ENCODE peak calls at places on chromosome 19, in six cellular contexts. One of them, this sample, is unnamed.
A peak's percentile ranks its signal among the peaks of the same experiment; 100 is the strongest.

GRCh38 chr19:17159466-17160393 is 55.4 kb upstream of the USE1 start:
- DNase-seq in osteoblast: peak; percentile 65
- DNase-seq in heart left ventricle: no peak
- DNase-seq in testis: no peak
- DNase-seq in neural progenitor cell: no peak
- DNase-seq in IMR-90: peak; percentile 6
- DNase-seq in this sample: peak; percentile 88

GRCh38 chr19:57978586-57979289 is 4.4 kb upstream of the C19orf18 start:
- DNase-seq in testis: no peak
- DNase-seq in neural progenitor cell: no peak
- DNase-seq in osteoblast: no peak
- DNase-seq in heart left ventricle: no peak
- DNase-seq in IMR-90: no peak
- DNase-seq in this sample: no peak

GRCh38 chr19:33040994-33041827 is 23.5 kb downstream of the RHPN2 start:
- DNase-seq in IMR-90: no peak
- DNase-seq in neural progenitor cell: no peak
- DNase-seq in heart left ventricle: no peak
- DNase-seq in testis: no peak
- DNase-seq in osteoblast: peak; percentile 43
- DNase-seq in this sample: no peak

GRCh38 chr19:7947939-7948338 is 4.5 kb upstream of the TIMM44 start:
- DNase-seq in IMR-90: peak; percentile 69
- DNase-seq in osteoblast: no peak
- DNase-seq in neural progenitor cell: no peak
- DNase-seq in testis: no peak
- DNase-seq in heart left ventricle: peak; percentile 20
- DNase-seq in this sample: no peak

GRCh38 chr19:33402421-33403220 is 29.1 kb downstream of the CEBPG start:
- DNase-seq in osteoblast: peak; percentile 90
- DNase-seq in heart left ventricle: peak; percentile 57
- DNase-seq in neural progenitor cell: no peak
- DNase-seq in testis: no peak
- DNase-seq in IMR-90: no peak
- DNase-seq in this sample: peak; percentile 76

GRCh38 chr19:45218426-45218825 is 26.8 kb downstream of the EXOC3L2 start:
- DNase-seq in heart left ventricle: no peak
- DNase-seq in neural progenitor cell: no peak
- DNase-seq in testis: no peak
- DNase-seq in osteoblast: no peak
- DNase-seq in IMR-90: no peak
- DNase-seq in this sample: no peak

GRCh38 chr19:12365372-12366162 is at the start of gene ZNF442:
- DNase-seq in testis: peak; percentile 98
- DNase-seq in heart left ventricle: peak; percentile 94
- DNase-seq in IMR-90: peak; percentile 93
- DNase-seq in osteoblast: peak; percentile 99
- DNase-seq in neural progenitor cell: peak; percentile 100
- DNase-seq in this sample: peak; percentile 96

GRCh38 chr19:33325920-33326319 is 23.6 kb upstream of the CEBPA start:
- DNase-seq in testis: no peak
- DNase-seq in osteoblast: no peak
- DNase-seq in neural progenitor cell: no peak
- DNase-seq in IMR-90: no peak
- DNase-seq in heart left ventricle: no peak
- DNase-seq in this sample: no peak

GRCh38 chr19:24140099-24140498 is 53.1 kb downstream of the ZNF254 start:
- DNase-seq in IMR-90: peak; percentile 96
- DNase-seq in osteoblast: no peak
- DNase-seq in testis: no peak
- DNase-seq in neural progenitor cell: no peak
- DNase-seq in heart left ventricle: no peak
- DNase-seq in this sample: no peak

DNA sequence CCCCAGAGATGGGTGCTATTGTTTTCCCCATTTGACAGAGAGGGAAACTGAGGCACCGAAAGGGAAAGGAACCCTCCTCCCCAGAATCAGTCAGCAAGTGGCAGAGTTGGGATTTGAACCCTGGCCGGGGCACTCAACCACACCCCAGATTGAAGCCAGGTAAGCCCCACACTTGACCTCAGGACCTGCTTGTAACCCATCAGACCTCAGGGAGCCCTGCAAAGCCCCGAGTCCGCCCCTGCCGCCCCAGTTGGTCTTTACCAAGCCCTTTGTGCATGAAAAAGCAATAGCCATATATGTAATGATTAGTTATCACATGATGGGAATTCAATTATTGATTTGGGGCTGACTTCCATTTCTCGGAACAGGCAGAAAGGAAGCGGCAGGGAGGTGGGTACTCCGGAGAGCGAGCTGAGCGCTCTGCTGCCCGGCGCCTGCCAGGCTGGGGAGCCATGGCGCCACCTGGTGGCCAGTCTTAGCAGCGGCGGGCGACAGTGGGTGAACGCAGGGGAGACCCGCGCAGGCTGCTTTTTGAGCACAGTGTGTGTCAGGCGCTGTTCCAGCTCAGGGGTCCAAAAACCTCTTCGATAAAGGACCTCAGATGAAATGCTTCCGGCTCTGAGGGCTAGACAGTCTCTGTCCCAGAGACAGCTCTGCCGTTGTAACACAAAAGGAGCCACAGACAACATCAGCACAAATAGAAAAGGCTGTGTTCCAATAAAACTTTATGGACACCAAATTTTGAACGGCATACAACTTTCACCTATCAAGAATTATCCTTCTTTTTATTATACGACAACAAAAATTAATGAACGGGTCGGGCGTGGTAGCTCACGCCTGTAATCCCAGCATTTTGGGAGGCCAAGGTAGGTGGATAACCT is 82.9 kb upstream of the CACNA1A start:
- DNase-seq in heart left ventricle: peak; percentile 87
- DNase-seq in neural progenitor cell: peak; percentile 84
- DNase-seq in testis: peak; percentile 82
- DNase-seq in IMR-90: peak; percentile 41
- DNase-seq in osteoblast: peak; percentile 92
- DNase-seq in this sample: peak; percentile 91
- H3K27me3 ChIP-seq in heart left ventricle: peaks cover 5% of the 10 kb centered on the region
- H3K27me3 ChIP-seq in neural progenitor cell: peaks cover 12% of the 10 kb centered on the region
- H3K27me3 ChIP-seq in testis: no peaks in the 10 kb centered on the region
- H3K27me3 ChIP-seq in IMR-90: peaks cover 5% of the 10 kb centered on the region
- H3K27me3 ChIP-seq in osteoblast: peaks cover 3% of the 10 kb centered on the region
- H3K27me3 ChIP-seq in this sample: no peaks in the 10 kb centered on the region

DNA sequence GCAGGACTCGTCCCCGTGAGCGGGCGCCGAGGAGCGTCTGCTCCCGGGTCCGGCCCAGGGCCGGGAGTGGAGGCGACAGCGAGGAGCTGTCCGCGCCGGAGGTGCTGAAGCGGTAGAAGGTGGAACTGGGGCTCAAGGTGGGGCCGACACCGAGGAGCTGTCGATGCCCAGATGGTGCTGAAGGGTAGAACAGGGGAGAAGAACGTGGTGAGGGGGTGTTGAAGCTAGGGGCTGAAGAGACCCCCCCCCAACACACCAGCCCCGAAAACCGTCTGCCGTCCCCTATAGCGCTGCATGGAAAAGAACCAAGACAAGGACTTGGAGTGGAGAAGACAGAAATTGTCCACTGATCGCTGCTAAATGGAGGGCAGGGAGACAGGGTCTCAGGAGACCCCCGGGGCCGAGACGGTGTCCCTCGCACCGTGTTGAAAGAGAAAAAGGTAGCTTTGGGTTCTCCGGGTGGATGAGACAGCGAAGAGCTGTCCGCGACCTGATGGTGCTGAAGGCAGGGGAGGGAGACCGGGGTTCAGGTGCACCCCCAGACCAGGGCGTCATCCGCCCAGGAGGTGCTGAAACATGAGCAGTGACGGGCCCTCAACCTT is 7.1 kb upstream of the PDE4C start:
- DNase-seq in heart left ventricle: peak; percentile 69
- DNase-seq in testis: peak; percentile 59
- DNase-seq in IMR-90: peak; percentile 39
- DNase-seq in osteoblast: peak; percentile 95
- DNase-seq in neural progenitor cell: peak; percentile 96
- DNase-seq in this sample: peak; percentile 98
- H3K36me3 ChIP-seq in heart left ventricle: no peaks in the 10 kb centered on the region
- H3K36me3 ChIP-seq in testis: no peaks in the 10 kb centered on the region
- H3K36me3 ChIP-seq in IMR-90: no peaks in the 10 kb centered on the region
- H3K36me3 ChIP-seq in osteoblast: no peaks in the 10 kb centered on the region
- H3K36me3 ChIP-seq in neural progenitor cell: no peaks in the 10 kb centered on the region
- H3K36me3 ChIP-seq in this sample: no peaks in the 10 kb centered on the region

DNA sequence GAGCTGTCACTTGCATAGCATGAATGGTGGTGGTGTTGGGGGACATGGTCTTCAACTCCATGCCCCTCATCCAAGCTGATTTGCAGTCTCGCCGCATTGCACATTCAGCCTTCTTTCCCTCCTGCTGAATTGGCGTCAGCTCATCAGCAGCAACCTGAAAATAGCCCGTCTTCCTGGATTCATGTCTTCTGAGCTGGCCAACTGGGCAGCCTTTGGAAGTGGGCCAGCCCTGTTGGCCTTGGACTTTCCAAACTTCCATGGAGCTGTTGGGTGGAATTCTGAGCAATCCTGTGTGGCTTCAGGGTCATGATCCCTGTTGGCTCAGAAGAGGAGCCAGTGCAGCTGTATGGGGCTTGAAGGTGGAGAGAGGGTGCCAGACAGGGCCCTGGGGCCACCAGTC is 68.8 kb downstream of the ZNF536 start:
- DNase-seq in heart left ventricle: no peak
- DNase-seq in neural progenitor cell: no peak
- DNase-seq in IMR-90: no peak
- DNase-seq in testis: no peak
- DNase-seq in osteoblast: no peak
- DNase-seq in this sample: no peak
- H3K27me3 ChIP-seq in heart left ventricle: no peaks in the 10 kb centered on the region
- H3K27me3 ChIP-seq in neural progenitor cell: no peaks in the 10 kb centered on the region
- H3K27me3 ChIP-seq in IMR-90: no peaks in the 10 kb centered on the region
- H3K27me3 ChIP-seq in testis: no peaks in the 10 kb centered on the region
- H3K27me3 ChIP-seq in osteoblast: no peaks in the 10 kb centered on the region
- H3K27me3 ChIP-seq in this sample: no peaks in the 10 kb centered on the region

DNA sequence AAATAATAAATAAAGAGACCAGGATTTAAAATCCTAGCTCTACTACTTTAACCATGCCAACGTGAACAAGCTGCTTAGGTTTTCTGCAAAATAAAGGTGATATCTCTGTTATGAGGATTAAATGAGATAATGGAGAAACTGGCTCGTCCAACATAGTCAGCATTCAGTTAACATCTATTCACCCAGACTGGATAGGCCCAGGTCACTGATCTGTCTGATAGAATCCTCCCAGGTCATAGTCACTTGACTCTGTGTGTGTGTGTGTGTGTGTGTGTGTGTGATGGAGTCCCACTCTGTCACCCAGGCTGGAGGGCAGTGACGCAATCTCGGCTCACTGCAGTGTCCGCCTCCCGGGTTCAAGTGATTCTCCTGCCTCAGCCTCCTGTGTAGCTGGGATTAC is 12.9 kb upstream of the RAB8A start:
- DNase-seq in testis: no peak
- DNase-seq in IMR-90: no peak
- DNase-seq in osteoblast: no peak
- DNase-seq in heart left ventricle: no peak
- DNase-seq in neural progenitor cell: no peak
- DNase-seq in this sample: no peak
- H3K36me3 ChIP-seq in testis: no peaks in the 10 kb centered on the region
- H3K36me3 ChIP-seq in IMR-90: peaks cover 80% of the 10 kb centered on the region
- H3K36me3 ChIP-seq in osteoblast: peaks cover 98% of the 10 kb centered on the region
- H3K36me3 ChIP-seq in heart left ventricle: peaks cover 100% of the 10 kb centered on the region
- H3K36me3 ChIP-seq in neural progenitor cell: peaks cover 9% of the 10 kb centered on the region
- H3K36me3 ChIP-seq in this sample: peaks cover 41% of the 10 kb centered on the region

DNA sequence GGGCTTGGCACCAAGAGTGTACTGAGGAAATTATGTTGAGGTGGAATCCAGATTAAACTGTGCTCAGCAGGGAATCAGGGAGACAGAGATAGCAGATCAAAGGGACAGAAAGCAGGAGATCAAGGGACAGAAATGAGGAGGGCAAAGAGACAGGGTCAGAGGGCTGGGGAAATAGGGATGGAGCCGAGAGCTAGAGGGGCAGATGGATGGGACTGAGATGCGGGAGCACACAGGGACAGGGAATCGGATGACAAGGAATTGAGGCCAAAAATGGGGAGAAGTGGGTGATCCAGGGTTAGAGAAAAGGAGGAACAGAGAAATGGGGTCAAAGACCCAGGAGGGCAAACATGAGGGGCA is 6.1 kb downstream of the ERFL start:
- DNase-seq in IMR-90: no peak
- DNase-seq in osteoblast: no peak
- DNase-seq in neural progenitor cell: no peak
- DNase-seq in testis: no peak
- DNase-seq in heart left ventricle: no peak
- DNase-seq in this sample: peak; percentile 69
- H3K27me3 ChIP-seq in IMR-90: peaks cover 85% of the 10 kb centered on the region
- H3K27me3 ChIP-seq in osteoblast: peaks cover 23% of the 10 kb centered on the region
- H3K27me3 ChIP-seq in neural progenitor cell: peaks cover 98% of the 10 kb centered on the region
- H3K27me3 ChIP-seq in testis: no peaks in the 10 kb centered on the region
- H3K27me3 ChIP-seq in heart left ventricle: peaks cover 53% of the 10 kb centered on the region
- H3K27me3 ChIP-seq in this sample: peaks cover 85% of the 10 kb centered on the region

DNA sequence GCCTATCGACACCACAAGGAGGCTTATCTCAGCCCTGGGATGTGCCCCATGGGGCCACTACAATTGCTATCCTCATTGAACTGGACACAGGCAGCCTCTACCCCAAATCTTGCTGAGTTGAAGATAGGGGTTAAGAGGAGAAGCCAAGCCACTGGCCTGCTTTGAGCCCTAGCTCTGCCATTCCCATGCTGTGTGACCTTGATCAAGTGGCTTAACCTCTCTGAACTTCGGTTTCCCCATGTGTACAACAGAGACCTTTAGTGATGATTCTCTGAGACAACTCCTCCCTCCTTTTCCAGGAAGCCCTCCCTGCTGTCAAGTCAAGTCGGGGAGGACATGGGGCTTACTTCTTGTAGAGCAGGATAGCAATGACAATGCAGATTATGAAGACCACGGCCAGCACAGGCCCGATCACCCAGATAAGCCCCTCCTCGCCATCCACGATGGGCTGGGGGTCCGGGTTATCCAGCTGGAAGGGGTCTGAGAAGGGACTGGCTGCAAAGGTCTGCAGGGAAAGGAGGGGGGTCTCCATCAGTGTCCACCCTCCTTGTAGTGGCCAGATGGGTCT is 121.6 kb downstream of the PTPRS start:
- DNase-seq in testis: no peak
- DNase-seq in IMR-90: no peak
- DNase-seq in osteoblast: peak; percentile 48
- DNase-seq in heart left ventricle: no peak
- DNase-seq in neural progenitor cell: no peak
- DNase-seq in this sample: peak; percentile 22
- H3K36me3 ChIP-seq in testis: no peaks in the 10 kb centered on the region
- H3K36me3 ChIP-seq in IMR-90: peaks cover 78% of the 10 kb centered on the region
- H3K36me3 ChIP-seq in osteoblast: peaks cover 71% of the 10 kb centered on the region
- H3K36me3 ChIP-seq in heart left ventricle: peaks cover 88% of the 10 kb centered on the region
- H3K36me3 ChIP-seq in neural progenitor cell: peaks cover 10% of the 10 kb centered on the region
- H3K36me3 ChIP-seq in this sample: peaks cover 57% of the 10 kb centered on the region

GRCh38 chr19:41933131-41933458 is 4.8 kb upstream of the ERFL start:
- DNase-seq in neural progenitor cell: no peak
- DNase-seq in heart left ventricle: no peak
- DNase-seq in osteoblast: peak; percentile 93
- DNase-seq in IMR-90: no peak
- DNase-seq in testis: peak; percentile 28
- DNase-seq in this sample: no peak
- H3K27me3 ChIP-seq in neural progenitor cell: peaks cover 100% of the 10 kb centered on the region
- H3K27me3 ChIP-seq in heart left ventricle: peaks cover 40% of the 10 kb centered on the region
- H3K27me3 ChIP-seq in osteoblast: peaks cover 53% of the 10 kb centered on the region
- H3K27me3 ChIP-seq in IMR-90: peaks cover 72% of the 10 kb centered on the region
- H3K27me3 ChIP-seq in testis: no peaks in the 10 kb centered on the region
- H3K27me3 ChIP-seq in this sample: peaks cover 90% of the 10 kb centered on the region